ENCODE peak calls at places on chromosomes 7 and 10, in four cellular contexts. One of them, this sample, is unnamed.

GRCh38 chr10:101291254-101292193 is 62.3 kb upstream of the LBX1 start:
- DNase-seq in prostate gland: peak; percentile 24
- DNase-seq in A549: peak; percentile 85
- DNase-seq in hepatocyte: peak; percentile 85
- DNase-seq in this sample: no peak

GRCh38 chr7:8261711-8262695 is at the start of gene ICA1:
- DNase-seq in A549: peak; percentile 39
- DNase-seq in prostate gland: peak; percentile 69
- DNase-seq in hepatocyte: peak; percentile 90
- DNase-seq in this sample: peak; percentile 68

GRCh38 chr7:96236198-96237039 is 85.5 kb downstream of the SLC25A13 start:
- DNase-seq in prostate gland: no peak
- DNase-seq in hepatocyte: peak; percentile 68
- DNase-seq in A549: no peak
- DNase-seq in this sample: no peak

GRCh38 chr7:158585721-158586498 is 1.7 kb downstream of the PTPRN2 start:
- DNase-seq in A549: no peak
- DNase-seq in prostate gland: no peak
- DNase-seq in hepatocyte: no peak
- DNase-seq in this sample: no peak

GRCh38 chr10:33681580-33681979 is 347.1 kb upstream of the NRP1 start:
- DNase-seq in prostate gland: no peak
- DNase-seq in A549: no peak
- DNase-seq in hepatocyte: no peak
- DNase-seq in this sample: no peak

GRCh38 chr10:52778511-52779392 is 6.2 kb upstream of the MBL2 start:
- DNase-seq in A549: no peak
- DNase-seq in prostate gland: no peak
- DNase-seq in hepatocyte: no peak
- DNase-seq in this sample: no peak

GRCh38 chr7:44382459-44383300 is 57.3 kb upstream of the CAMK2B start:
- DNase-seq in hepatocyte: no peak
- DNase-seq in prostate gland: no peak
- DNase-seq in A549: no peak
- DNase-seq in this sample: no peak

GRCh38 chr7:144026203-144026883 is 22.4 kb upstream of the OR2A5 start:
- DNase-seq in prostate gland: no peak
- DNase-seq in A549: no peak
- DNase-seq in hepatocyte: no peak
- DNase-seq in this sample: no peak

GRCh38 chr7:44606341-44607140 is at the start of gene OGDH:
- DNase-seq in hepatocyte: peak; percentile 100
- DNase-seq in A549: peak; percentile 98
- DNase-seq in prostate gland: peak; percentile 98
- DNase-seq in this sample: peak; percentile 98

GRCh38 chr7:82435769-82436168 is 7.8 kb downstream of the CACNA2D1 start:
- DNase-seq in prostate gland: no peak
- DNase-seq in A549: no peak
- DNase-seq in hepatocyte: no peak
- DNase-seq in this sample: no peak

GRCh38 chr10:45241865-45242518 is 73.4 kb downstream of the OR13A1 start:
- DNase-seq in hepatocyte: no peak
- DNase-seq in A549: no peak
- DNase-seq in prostate gland: no peak
- DNase-seq in this sample: no peak

GRCh38 chr7:102942181-102942882 is 29.5 kb downstream of the LRRC17 start:
- DNase-seq in hepatocyte: no peak
- DNase-seq in prostate gland: no peak
- DNase-seq in A549: no peak
- DNase-seq in this sample: no peak

GRCh38 chr7:156751319-156751718 is 110.7 kb downstream of the RNF32 start:
- DNase-seq in prostate gland: no peak
- DNase-seq in A549: no peak
- DNase-seq in hepatocyte: peak; percentile 29
- DNase-seq in this sample: no peak
- H3K27ac ChIP-seq in prostate gland: no peak overlapping the region
- H3K27ac ChIP-seq in A549: no peak overlapping the region
- H3K27ac ChIP-seq in hepatocyte: peak overlapping the region; percentile 43
- H3K27ac ChIP-seq in this sample: no peak overlapping the region

DNA sequence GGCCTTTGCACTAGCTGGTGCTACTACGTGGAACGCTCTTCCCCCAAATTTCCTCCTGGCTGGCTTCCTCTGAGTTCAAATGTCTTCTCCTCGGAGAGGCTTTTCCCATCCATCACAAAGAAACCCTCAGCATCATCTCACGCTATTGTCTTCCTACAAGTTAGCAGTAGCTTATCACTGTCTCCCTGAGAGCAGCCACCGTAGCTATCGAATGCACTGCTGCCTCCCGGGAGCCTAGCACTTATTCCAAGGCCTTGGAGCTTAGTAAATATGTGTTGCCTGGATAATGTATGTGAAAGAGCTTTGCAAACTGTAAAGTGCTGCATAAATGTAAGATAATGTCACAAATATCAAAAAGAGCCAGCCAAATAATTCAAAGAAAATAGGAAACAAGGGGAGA is 124.4 kb downstream of the KCNMA1 start:
- DNase-seq in hepatocyte: no peak
- DNase-seq in prostate gland: no peak
- DNase-seq in A549: no peak
- DNase-seq in this sample: no peak
- H3K4me3 ChIP-seq in hepatocyte: no peak overlapping the region
- H3K4me3 ChIP-seq in prostate gland: no peak overlapping the region
- H3K4me3 ChIP-seq in A549: no peak overlapping the region
- H3K4me3 ChIP-seq in this sample: no peak overlapping the region

DNA sequence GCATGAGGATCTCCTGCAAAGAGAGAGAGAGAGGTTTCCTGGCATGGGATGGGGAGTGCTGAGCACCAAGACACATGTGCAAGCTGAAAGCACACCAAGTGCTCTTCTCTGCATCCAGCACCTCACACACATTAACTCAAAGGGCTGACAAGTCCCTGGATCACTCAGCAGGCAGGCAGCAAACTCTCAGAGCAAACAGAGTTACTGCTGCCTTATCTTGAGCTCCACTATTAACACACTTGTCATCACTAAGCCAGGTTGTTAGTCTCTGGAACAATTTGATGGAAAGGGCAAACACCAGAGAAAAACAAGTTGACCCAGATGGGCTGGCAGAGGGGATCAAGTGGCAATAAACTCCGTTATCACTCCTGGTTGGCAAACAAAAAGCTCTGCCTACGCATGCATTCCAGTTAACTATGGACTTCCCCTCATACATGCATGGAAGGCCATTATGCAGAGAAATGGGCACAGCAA is 349.9 kb downstream of the KCNMA1 start:
- DNase-seq in hepatocyte: peak; percentile 67
- DNase-seq in prostate gland: peak; percentile 64
- DNase-seq in A549: no peak
- DNase-seq in this sample: no peak
- H3K27ac ChIP-seq in hepatocyte: no peak overlapping the region
- H3K27ac ChIP-seq in prostate gland: no peak overlapping the region
- H3K27ac ChIP-seq in A549: peak overlapping the region; percentile 9
- H3K27ac ChIP-seq in this sample: no peak overlapping the region

GRCh38 chr7:27162930-27163775 is 2.2 kb downstream of the HOXA9 start:
- DNase-seq in prostate gland: no peak
- DNase-seq in A549: no peak
- DNase-seq in hepatocyte: no peak
- DNase-seq in this sample: no peak

GRCh38 chr7:27161214-27161720 is 4.1 kb downstream of the HOXA9 start:
- DNase-seq in hepatocyte: peak; percentile 15
- DNase-seq in prostate gland: no peak
- DNase-seq in A549: no peak
- DNase-seq in this sample: peak; percentile 57

GRCh38 chr7:27163776-27164380 is 1.5 kb downstream of the HOXA9 start:
- DNase-seq in hepatocyte: no peak
- DNase-seq in A549: no peak
- DNase-seq in prostate gland: no peak
- DNase-seq in this sample: no peak

GRCh38 chr7:27161721-27162547 is 3.4 kb downstream of the HOXA9 start:
- DNase-seq in prostate gland: no peak
- DNase-seq in hepatocyte: peak; percentile 19
- DNase-seq in A549: no peak
- DNase-seq in this sample: peak; percentile 60

DNA sequence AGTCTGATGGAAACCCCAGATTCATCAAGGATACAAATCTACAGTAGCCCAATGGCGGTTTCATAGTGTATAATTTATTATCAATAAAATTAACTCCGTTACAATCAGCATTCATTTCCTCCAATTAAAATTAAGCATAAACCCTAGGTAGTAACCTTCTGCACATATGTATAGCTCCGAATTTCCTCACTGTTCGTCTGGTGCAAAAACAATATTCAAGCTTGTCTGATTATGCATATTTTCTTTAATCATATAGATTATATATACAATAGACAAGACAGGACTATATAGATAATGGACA is 2.8 kb downstream of the HOXA9 start:
- DNase-seq in prostate gland: no peak
- DNase-seq in A549: no peak
- DNase-seq in hepatocyte: no peak
- DNase-seq in this sample: no peak
- H3K4me3 ChIP-seq in prostate gland: peak overlapping the region; percentile 80
- H3K4me3 ChIP-seq in A549: no peak overlapping the region
- H3K4me3 ChIP-seq in hepatocyte: no peak overlapping the region
- H3K4me3 ChIP-seq in this sample: peak overlapping the region; percentile 54

This sample was measured in RWPE2.